ENCODE peak calls at places on chromosomes 7 and 10, in ten cellular contexts. One of them, this sample, is unnamed.
A peak's percentile ranks its signal among the peaks of the same experiment; 100 is the strongest.

GRCh38 chr10:76051007-76051936 is 619.8 kb downstream of the LRMDA start:
- DNase-seq in GM12878: no peak
- DNase-seq in SK-N-SH: no peak
- DNase-seq in HCT116: peak; percentile 29
- DNase-seq in upper lobe of left lung: no peak
- DNase-seq in sigmoid colon: no peak
- DNase-seq in H1: no peak
- DNase-seq in GM23338: peak; percentile 6
- DNase-seq in GM12891: no peak
- DNase-seq in K562: no peak
- DNase-seq in this sample: no peak

GRCh38 chr10:96614515-96614914 is 27.7 kb upstream of the TM9SF3 start:
- DNase-seq in GM12878: no peak
- DNase-seq in SK-N-SH: peak; percentile 36
- DNase-seq in HCT116: peak; percentile 23
- DNase-seq in upper lobe of left lung: no peak
- DNase-seq in sigmoid colon: no peak
- DNase-seq in H1: no peak
- DNase-seq in GM23338: no peak
- DNase-seq in GM12891: no peak
- DNase-seq in K562: peak; percentile 57
- DNase-seq in this sample: no peak

GRCh38 chr7:71883415-71883814 is 528.7 kb downstream of the CALN1 start:
- DNase-seq in GM12878: no peak
- DNase-seq in SK-N-SH: no peak
- DNase-seq in HCT116: no peak
- DNase-seq in upper lobe of left lung: no peak
- DNase-seq in sigmoid colon: no peak
- DNase-seq in H1: no peak
- DNase-seq in GM23338: no peak
- DNase-seq in GM12891: no peak
- DNase-seq in K562: no peak
- DNase-seq in this sample: no peak

GRCh38 chr7:32785365-32785764 is 106.2 kb downstream of the KBTBD2 start:
- DNase-seq in GM12878: no peak
- DNase-seq in SK-N-SH: no peak
- DNase-seq in HCT116: no peak
- DNase-seq in upper lobe of left lung: no peak
- DNase-seq in sigmoid colon: no peak
- DNase-seq in H1: no peak
- DNase-seq in GM23338: peak; percentile 23
- DNase-seq in GM12891: no peak
- DNase-seq in K562: peak; percentile 11
- DNase-seq in this sample: no peak

GRCh38 chr7:118918556-118918955 is 694.1 kb downstream of the ANKRD7 start:
- DNase-seq in GM12878: no peak
- DNase-seq in SK-N-SH: peak; percentile 1
- DNase-seq in HCT116: peak; percentile 26
- DNase-seq in upper lobe of left lung: no peak
- DNase-seq in sigmoid colon: no peak
- DNase-seq in H1: no peak
- DNase-seq in GM23338: peak; percentile 28
- DNase-seq in GM12891: no peak
- DNase-seq in K562: no peak
- DNase-seq in this sample: no peak

GRCh38 chr7:71019703-71020102 is 112.2 kb upstream of the GALNT17 start:
- DNase-seq in GM12878: no peak
- DNase-seq in SK-N-SH: no peak
- DNase-seq in HCT116: no peak
- DNase-seq in upper lobe of left lung: no peak
- DNase-seq in sigmoid colon: no peak
- DNase-seq in H1: no peak
- DNase-seq in GM23338: no peak
- DNase-seq in GM12891: no peak
- DNase-seq in K562: no peak
- DNase-seq in this sample: no peak

GRCh38 chr7:105256621-105257283 is 132.0 kb downstream of the SRPK2 start:
- DNase-seq in GM12878: no peak
- DNase-seq in SK-N-SH: no peak
- DNase-seq in HCT116: no peak
- DNase-seq in upper lobe of left lung: no peak
- DNase-seq in sigmoid colon: no peak
- DNase-seq in H1: no peak
- DNase-seq in GM23338: no peak
- DNase-seq in GM12891: no peak
- DNase-seq in K562: no peak
- DNase-seq in this sample: no peak

GRCh38 chr10:79027147-79028055 is 41.4 kb upstream of the ZMIZ1 start:
- DNase-seq in GM12878: no peak
- DNase-seq in SK-N-SH: no peak
- DNase-seq in HCT116: no peak
- DNase-seq in upper lobe of left lung: no peak
- DNase-seq in sigmoid colon: peak; percentile 48
- DNase-seq in H1: no peak
- DNase-seq in GM23338: no peak
- DNase-seq in GM12891: no peak
- DNase-seq in K562: peak; percentile 82
- DNase-seq in this sample: peak; percentile 49

GRCh38 chr10:102642553-102643345 is 1.5 kb upstream of the TRIM8 start:
- DNase-seq in GM12878: no peak
- DNase-seq in SK-N-SH: peak; percentile 62
- DNase-seq in HCT116: peak; percentile 29
- DNase-seq in upper lobe of left lung: peak; percentile 56
- DNase-seq in sigmoid colon: peak; percentile 86
- DNase-seq in H1: no peak
- DNase-seq in GM23338: peak; percentile 61
- DNase-seq in GM12891: no peak
- DNase-seq in K562: peak; percentile 32
- DNase-seq in this sample: no peak

GRCh38 chr10:59903871-59904270 is 2.5 kb downstream of the CCDC6 start:
- DNase-seq in GM12878: no peak
- DNase-seq in SK-N-SH: no peak
- DNase-seq in HCT116: no peak
- DNase-seq in upper lobe of left lung: no peak
- DNase-seq in sigmoid colon: no peak
- DNase-seq in H1: no peak
- DNase-seq in GM23338: no peak
- DNase-seq in GM12891: no peak
- DNase-seq in K562: no peak
- DNase-seq in this sample: no peak

GRCh38 chr10:90779573-90779972 is 78.3 kb downstream of the HTR7 start:
- DNase-seq in GM12878: no peak
- DNase-seq in SK-N-SH: no peak
- DNase-seq in HCT116: peak; percentile 8
- DNase-seq in upper lobe of left lung: no peak
- DNase-seq in sigmoid colon: no peak
- DNase-seq in H1: no peak
- DNase-seq in GM23338: peak; percentile 63
- DNase-seq in GM12891: no peak
- DNase-seq in K562: peak; percentile 24
- DNase-seq in this sample: no peak

GRCh38 chr7:2116086-2116810 is 116.5 kb downstream of the MAD1L1 start:
- DNase-seq in GM12878: no peak
- DNase-seq in SK-N-SH: no peak
- DNase-seq in HCT116: peak; percentile 75
- DNase-seq in upper lobe of left lung: no peak
- DNase-seq in sigmoid colon: no peak
- DNase-seq in H1: no peak
- DNase-seq in GM23338: no peak
- DNase-seq in GM12891: no peak
- DNase-seq in K562: no peak
- DNase-seq in this sample: no peak

GRCh38 chr10:5897504-5897903 is 7.5 kb downstream of the FBH1 start:
- DNase-seq in GM12878: no peak
- DNase-seq in SK-N-SH: no peak
- DNase-seq in HCT116: no peak
- DNase-seq in upper lobe of left lung: no peak
- DNase-seq in sigmoid colon: no peak
- DNase-seq in H1: no peak
- DNase-seq in GM23338: no peak
- DNase-seq in GM12891: no peak
- DNase-seq in K562: peak; percentile 59
- DNase-seq in this sample: no peak

GRCh38 chr7:173120-173918 is 19.1 kb upstream of the FAM20C start:
- DNase-seq in GM12878: no peak
- DNase-seq in SK-N-SH: no peak
- DNase-seq in HCT116: no peak
- DNase-seq in upper lobe of left lung: no peak
- DNase-seq in sigmoid colon: no peak
- DNase-seq in H1: no peak
- DNase-seq in GM23338: no peak
- DNase-seq in GM12891: no peak
- DNase-seq in K562: no peak
- DNase-seq in this sample: peak; percentile 58
- TF ChIP-seq POLR2AphosphoS5 in GM12878: no peak
- TF ChIP-seq POLR2AphosphoS5 in SK-N-SH: no peak
- TF ChIP-seq POLR2AphosphoS5 in HCT116: no peak
- TF ChIP-seq POLR2AphosphoS5 in upper lobe of left lung: no peak
- TF ChIP-seq POLR2AphosphoS5 in sigmoid colon: no peak
- TF ChIP-seq POLR2AphosphoS5 in H1: no peak
- TF ChIP-seq POLR2AphosphoS5 in GM23338: no peak
- TF ChIP-seq POLR2AphosphoS5 in GM12891: no peak
- TF ChIP-seq POLR2AphosphoS5 in K562: no peak
- TF ChIP-seq POLR2AphosphoS5 in this sample: no peak

DNA sequence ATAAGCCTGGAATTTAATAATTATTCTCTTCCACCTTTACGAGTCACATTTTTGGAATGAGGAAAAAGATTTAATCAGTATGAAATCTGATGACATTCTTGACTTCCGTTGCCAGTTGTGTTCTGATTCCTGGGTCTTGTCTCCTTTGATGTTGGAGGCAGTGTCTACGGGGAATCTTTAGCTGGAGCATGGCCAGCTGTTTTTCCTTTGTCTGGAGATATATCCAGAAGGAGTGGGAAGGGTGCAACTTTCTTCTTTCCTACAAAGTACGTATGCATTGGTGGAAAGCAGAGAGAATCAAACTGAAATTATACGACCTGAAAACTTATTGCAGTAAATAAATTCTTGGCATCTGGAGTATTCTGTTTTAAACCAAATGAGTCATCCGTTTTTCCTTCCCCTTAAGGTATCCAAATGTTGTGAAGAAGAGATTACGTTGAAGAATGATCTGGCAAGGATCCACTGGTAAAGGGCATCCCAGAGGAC is 6.9 kb upstream of the GNG11 start:
- DNase-seq in GM12878: no peak
- DNase-seq in SK-N-SH: no peak
- DNase-seq in HCT116: peak; percentile 43
- DNase-seq in upper lobe of left lung: no peak
- DNase-seq in sigmoid colon: no peak
- DNase-seq in H1: no peak
- DNase-seq in GM23338: no peak
- DNase-seq in GM12891: no peak
- DNase-seq in K562: no peak
- DNase-seq in this sample: no peak
- TF ChIP-seq POLR2AphosphoS5 in GM12878: no peak
- TF ChIP-seq POLR2AphosphoS5 in SK-N-SH: no peak
- TF ChIP-seq POLR2AphosphoS5 in HCT116: no peak
- TF ChIP-seq POLR2AphosphoS5 in upper lobe of left lung: no peak
- TF ChIP-seq POLR2AphosphoS5 in sigmoid colon: no peak
- TF ChIP-seq POLR2AphosphoS5 in H1: no peak
- TF ChIP-seq POLR2AphosphoS5 in GM23338: no peak
- TF ChIP-seq POLR2AphosphoS5 in GM12891: no peak
- TF ChIP-seq POLR2AphosphoS5 in K562: no peak
- TF ChIP-seq POLR2AphosphoS5 in this sample: no peak

DNA sequence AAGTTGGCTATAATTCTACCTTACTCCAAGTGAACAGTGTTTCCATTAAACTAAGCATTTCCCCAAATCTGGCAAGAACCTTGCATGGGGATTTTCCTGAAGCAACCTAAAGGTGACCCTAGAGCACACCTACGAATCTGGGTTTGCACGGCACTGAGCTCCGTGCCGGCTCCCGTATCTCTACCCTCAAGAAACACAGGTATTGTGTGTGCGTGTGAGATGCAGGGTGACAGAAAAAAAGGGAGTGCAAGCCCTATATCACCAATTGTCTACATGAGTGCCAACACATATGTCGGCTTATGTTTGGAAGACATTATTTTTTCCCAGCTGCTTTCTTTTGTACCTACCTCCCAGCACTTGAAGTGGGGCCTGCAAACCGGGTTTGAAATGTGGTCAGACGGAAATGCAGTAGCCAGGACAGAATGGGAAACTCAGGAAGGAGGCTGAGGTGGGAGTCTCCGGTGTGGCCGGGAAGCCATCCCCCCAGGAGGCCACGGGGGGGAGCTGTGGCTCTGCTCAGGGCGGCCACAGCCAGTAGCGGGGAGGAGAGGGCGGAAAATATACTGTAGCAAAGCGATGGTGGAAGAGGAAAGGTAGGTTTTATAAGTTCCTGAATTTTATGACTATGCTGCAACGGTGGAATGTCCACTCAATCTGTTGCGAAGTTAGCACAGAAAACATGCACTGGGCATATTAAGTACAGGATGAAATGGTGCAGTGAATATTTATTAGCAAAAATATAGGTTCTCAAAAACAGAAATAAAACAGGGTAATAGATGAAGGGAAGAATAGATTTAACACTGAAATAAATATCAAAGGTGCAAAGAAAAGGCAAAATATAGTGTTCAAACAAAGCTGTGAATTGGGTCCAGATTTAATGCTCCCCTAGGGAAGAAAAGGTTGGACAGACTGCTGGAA is 435.5 kb upstream of the MGMT start:
- DNase-seq in GM12878: no peak
- DNase-seq in SK-N-SH: peak; percentile 90
- DNase-seq in HCT116: no peak
- DNase-seq in upper lobe of left lung: no peak
- DNase-seq in sigmoid colon: no peak
- DNase-seq in H1: peak; percentile 39
- DNase-seq in GM23338: peak; percentile 80
- DNase-seq in GM12891: peak; percentile 59
- DNase-seq in K562: peak; percentile 71
- DNase-seq in this sample: no peak
- TF ChIP-seq POLR2AphosphoS5 in GM12878: no peak
- TF ChIP-seq POLR2AphosphoS5 in SK-N-SH: no peak
- TF ChIP-seq POLR2AphosphoS5 in HCT116: no peak
- TF ChIP-seq POLR2AphosphoS5 in upper lobe of left lung: no peak
- TF ChIP-seq POLR2AphosphoS5 in sigmoid colon: no peak
- TF ChIP-seq POLR2AphosphoS5 in H1: no peak
- TF ChIP-seq POLR2AphosphoS5 in GM23338: no peak
- TF ChIP-seq POLR2AphosphoS5 in GM12891: no peak
- TF ChIP-seq POLR2AphosphoS5 in K562: no peak
- TF ChIP-seq POLR2AphosphoS5 in this sample: no peak

GRCh38 chr10:42477170-42477569 is 161.2 kb downstream of the ZNF33B start:
- DNase-seq in GM12878: no peak
- DNase-seq in SK-N-SH: peak; percentile 44
- DNase-seq in HCT116: no peak
- DNase-seq in upper lobe of left lung: no peak
- DNase-seq in sigmoid colon: no peak
- DNase-seq in H1: no peak
- DNase-seq in GM23338: no peak
- DNase-seq in GM12891: no peak
- DNase-seq in K562: no peak
- DNase-seq in this sample: no peak

GRCh38 chr10:42476101-42476500 is 162.3 kb downstream of the ZNF33B start:
- DNase-seq in GM12878: no peak
- DNase-seq in SK-N-SH: no peak
- DNase-seq in HCT116: no peak
- DNase-seq in upper lobe of left lung: no peak
- DNase-seq in sigmoid colon: no peak
- DNase-seq in H1: no peak
- DNase-seq in GM23338: no peak
- DNase-seq in GM12891: no peak
- DNase-seq in K562: peak; percentile 9
- DNase-seq in this sample: no peak

GRCh38 chr10:42479057-42479456 is 159.3 kb downstream of the ZNF33B start:
- DNase-seq in GM12878: no peak
- DNase-seq in SK-N-SH: no peak
- DNase-seq in HCT116: no peak
- DNase-seq in upper lobe of left lung: no peak
- DNase-seq in sigmoid colon: no peak
- DNase-seq in H1: no peak
- DNase-seq in GM23338: no peak
- DNase-seq in GM12891: no peak
- DNase-seq in K562: no peak
- DNase-seq in this sample: no peak

GRCh38 chr10:42475168-42476098 is 162.9 kb downstream of the ZNF33B start:
- DNase-seq in GM12878: no peak
- DNase-seq in SK-N-SH: peak; percentile 86
- DNase-seq in HCT116: peak; percentile 85
- DNase-seq in upper lobe of left lung: no peak
- DNase-seq in sigmoid colon: no peak
- DNase-seq in H1: no peak
- DNase-seq in GM23338: peak; percentile 2
- DNase-seq in GM12891: no peak
- DNase-seq in K562: peak; percentile 58
- DNase-seq in this sample: no peak
- TF ChIP-seq POLR2AphosphoS5 in GM12878: no peak
- TF ChIP-seq POLR2AphosphoS5 in SK-N-SH: peak; percentile 94
- TF ChIP-seq POLR2AphosphoS5 in HCT116: peak; percentile 87
- TF ChIP-seq POLR2AphosphoS5 in upper lobe of left lung: no peak
- TF ChIP-seq POLR2AphosphoS5 in sigmoid colon: no peak
- TF ChIP-seq POLR2AphosphoS5 in H1: no peak
- TF ChIP-seq POLR2AphosphoS5 in GM23338: no peak
- TF ChIP-seq POLR2AphosphoS5 in GM12891: no peak
- TF ChIP-seq POLR2AphosphoS5 in K562: no peak
- TF ChIP-seq POLR2AphosphoS5 in this sample: no peak

This sample was measured in suprapubic skin.